ENCODE peak calls at places on chromosomes 2 and 18, in four cellular contexts. P is K562, M is HepG2, G is IMR-90. W is an unnamed sample.
A peak's percentile ranks its signal among the peaks of the same experiment; 100 is the strongest.

GRCh38 chr2:10235099-10235908 is 67.4 kb upstream of the HPCAL1 start:
- DNase-seq in P (no peak), G (no peak), M (no peak), W (no peak)

GRCh38 chr18:51137891-51138290 is 59.6 kb downstream of the MEX3C start:
- DNase-seq in M (no peak), G (no peak), P (no peak), W (no peak)

GRCh38 chr2:224838335-224838734 is 122.2 kb upstream of the CCDC195 start:
- DNase-seq in P (no peak), M (no peak), G (peak; percentile 70), W (no peak)

GRCh38 chr2:107001964-107002696 is 116.2 kb upstream of the ST6GAL2 start:
- DNase-seq in M (no peak), G (peak; percentile 61), P (no peak), W (peak; percentile 87)

GRCh38 chr2:168722592-168722991 is 79.8 kb upstream of the NOSTRIN start:
- DNase-seq in G (peak; percentile 52), P (no peak), M (no peak), W (no peak)

GRCh38 chr18:47595816-47596501 is 334.5 kb downstream of the SMAD2 start:
- DNase-seq in M (peak; percentile 20), P (peak; percentile 48), G (no peak), W (peak; percentile 13)

GRCh38 chr2:54176577-54176976 is 61.2 kb downstream of the ACYP2 start:
- DNase-seq in G (peak; percentile 46), M (peak; percentile 85), P (peak; percentile 14), W (peak; percentile 42)

GRCh38 chr2:199997296-199997695 is 41.9 kb downstream of the MAIP1 start:
- DNase-seq in M (no peak), G (no peak), P (no peak), W (no peak)

GRCh38 chr2:143688248-143688647 is 559.0 kb downstream of the ARHGAP15 start:
- DNase-seq in M (no peak), G (no peak), P (no peak), W (no peak)

GRCh38 chr18:39990540-39990939 is 1964.5 kb upstream of the PIK3C3 start:
- DNase-seq in P (no peak), G (no peak), M (no peak), W (no peak)

GRCh38 chr2:144550916-144551315 is 31.0 kb upstream of the ZEB2 start:
- DNase-seq in G (peak; percentile 36), P (no peak), M (no peak), W (no peak)

GRCh38 chr18:26425148-26425531 is 123.2 kb downstream of the KCTD1 start:
- DNase-seq in M (no peak), P (no peak), G (peak; percentile 7), W (no peak)

GRCh38 chr18:31575515-31576246 is 16.0 kb upstream of the TTR start:
- DNase-seq in P (no peak), G (no peak), M (no peak), W (no peak)

GRCh38 chr2:141362311-141362710 is 768.5 kb downstream of the LRP1B start:
- DNase-seq in P (no peak), M (no peak), G (no peak), W (no peak)

GRCh38 chr2:63976125-63976510 is 43.1 kb downstream of the VPS54 start:
- DNase-seq in M (no peak), P (no peak), G (no peak), W (no peak)

GRCh38 chr18:45212186-45213039 is 402.9 kb upstream of the SLC14A2 start:
- DNase-seq in P (peak; percentile 41), M (peak; percentile 59), G (peak; percentile 74), W (peak; percentile 68)

GRCh38 chr18:57469884-57470283 is 34.7 kb downstream of the ONECUT2 start:
- DNase-seq in P (no peak), G (no peak), M (no peak), W (no peak)

GRCh38 chr2:215811409-215812355 is 201.7 kb downstream of the MREG start:
- DNase-seq in P (no peak), M (no peak), G (no peak), W (no peak)

GRCh38 chr2:28152585-28153284 is 239.9 kb upstream of the FOSL2 start:
- DNase-seq in M (no peak), P (no peak), G (peak; percentile 45), W (no peak)

GRCh38 chr18:52715961-52716360 is 376.0 kb downstream of the DCC start:
- DNase-seq in G (no peak), P (no peak), M (no peak), W (no peak)

GRCh38 chr2:28981016-28981441 is at the start of gene TOGARAM2:
- DNase-seq in M (peak; percentile 23), P (no peak), G (peak; percentile 51), W (no peak)

GRCh38 chr2:80547344-80547743 is 242.8 kb upstream of the LRRTM1 start:
- DNase-seq in P (no peak), G (no peak), M (no peak), W (no peak)

GRCh38 chr18:11149441-11150270 is at the start of gene PIEZO2:
- DNase-seq in G (peak; percentile 65), M (peak; percentile 68), P (peak; percentile 23), W (peak; percentile 47)

GRCh38 chr18:49997468-49998045 is 184.2 kb upstream of the ACAA2 start:
- DNase-seq in P (no peak), G (no peak), M (no peak), W (no peak)

GRCh38 chr18:48781041-48781989 is 169.4 kb downstream of the SMAD7 start:
- DNase-seq in M (peak; percentile 92), P (peak; percentile 95), G (peak; percentile 39), W (no peak)

GRCh38 chr2:65033178-65033577 is 23.0 kb upstream of the CEP68 start:
- DNase-seq in P (peak; percentile 47), G (no peak), M (peak; percentile 25), W (no peak)

GRCh38 chr2:172153161-172153560 is 50.5 kb upstream of the DLX2 start:
- DNase-seq in M (no peak), P (no peak), G (no peak), W (no peak)

GRCh38 chr18:36460324-36460850 is 162.9 kb downstream of the FHOD3 start:
- DNase-seq in G (peak; percentile 19), P (no peak), M (no peak), W (no peak)

GRCh38 chr18:36459786-36460185 is 162.3 kb downstream of the FHOD3 start:
- DNase-seq in P (no peak), G (no peak), M (no peak), W (no peak)

GRCh38 chr18:36464126-36464651 is 166.7 kb downstream of the FHOD3 start:
- DNase-seq in G (peak; percentile 28), P (no peak), M (peak; percentile 33), W (no peak)

GRCh38 chr18:36460854-36461253 is 163.3 kb downstream of the FHOD3 start:
- DNase-seq in G (no peak), M (no peak), P (no peak), W (no peak)

DNA sequence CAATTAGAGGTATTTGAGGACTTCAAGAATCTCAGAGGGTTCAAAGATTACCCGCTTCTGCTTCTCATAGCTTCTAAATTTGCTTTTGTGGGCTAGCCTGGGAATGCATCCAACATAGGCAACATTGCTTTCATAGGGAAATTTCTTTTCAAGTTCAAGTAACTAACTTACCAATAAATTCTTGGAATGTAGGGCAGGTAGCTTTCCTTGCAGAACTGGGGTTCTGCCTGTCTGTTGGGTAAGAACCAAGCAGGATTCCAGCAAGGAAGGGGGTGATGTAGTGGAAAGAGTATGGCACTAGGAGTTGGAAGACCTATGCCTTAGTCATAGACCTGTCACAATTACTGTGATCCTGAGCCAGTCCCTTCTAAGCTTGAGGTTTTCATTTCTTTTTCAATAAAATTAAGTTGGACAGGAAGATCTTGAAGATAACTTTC is 164.1 kb downstream of the FHOD3 start:
- DNase-seq in M (no peak), G (no peak), P (no peak), W (no peak)
- TF ChIP-seq MAZ in M (no peak), G (no peak), P (no peak), W (no peak)

DNA sequence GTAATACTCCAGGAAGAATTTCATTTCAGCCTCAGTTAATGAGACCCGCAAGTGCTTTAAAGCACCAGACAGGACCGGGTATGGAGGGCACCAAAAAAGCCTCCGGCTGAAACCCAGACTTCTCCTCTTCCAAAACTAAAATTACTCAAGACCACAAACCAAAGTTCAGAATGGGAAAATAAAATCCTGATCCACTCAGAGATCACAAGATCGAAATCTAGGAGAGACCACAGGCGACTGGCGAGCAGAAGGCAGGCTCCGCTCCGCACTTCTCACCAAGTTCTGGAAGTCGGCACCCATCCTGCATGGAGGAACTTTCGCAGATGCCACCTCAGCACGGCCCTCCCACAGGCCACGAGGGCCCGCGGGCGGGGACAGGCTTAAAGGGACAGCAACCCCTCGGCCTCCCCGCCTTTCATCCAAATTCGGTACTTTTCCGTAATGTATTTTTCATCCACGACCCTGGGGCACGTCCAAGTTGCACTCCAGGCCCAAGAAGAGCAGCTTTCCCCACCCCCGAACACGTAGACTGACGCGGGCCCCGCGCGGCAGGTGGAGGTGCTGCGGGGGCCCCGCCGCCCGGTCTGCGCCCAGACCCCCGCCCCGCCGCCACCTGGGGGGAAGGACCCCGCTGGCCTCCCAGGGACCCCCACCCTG is 43.7 kb downstream of the HDLBP start:
- DNase-seq in M (peak; percentile 76), P (peak; percentile 10), G (peak; percentile 79), W (peak; percentile 77)
- TF ChIP-seq MAZ in M (no peak), P (no peak), G (peak; percentile 56), W (no peak)

GRCh38 chr2:46413111-46413510 is 66.3 kb upstream of the TMEM247 start:
- DNase-seq in M (no peak), G (no peak), P (no peak), W (no peak)

GRCh38 chr2:46412010-46412409 is 67.4 kb upstream of the TMEM247 start:
- DNase-seq in M (no peak), P (no peak), G (no peak), W (no peak)

GRCh38 chr2:46411245-46411641 is 68.1 kb upstream of the TMEM247 start:
- DNase-seq in P (no peak), G (no peak), M (no peak), W (no peak)

GRCh38 chr2:46409756-46410155 is 69.6 kb upstream of the TMEM247 start:
- DNase-seq in G (no peak), P (no peak), M (no peak), W (no peak)

DNA sequence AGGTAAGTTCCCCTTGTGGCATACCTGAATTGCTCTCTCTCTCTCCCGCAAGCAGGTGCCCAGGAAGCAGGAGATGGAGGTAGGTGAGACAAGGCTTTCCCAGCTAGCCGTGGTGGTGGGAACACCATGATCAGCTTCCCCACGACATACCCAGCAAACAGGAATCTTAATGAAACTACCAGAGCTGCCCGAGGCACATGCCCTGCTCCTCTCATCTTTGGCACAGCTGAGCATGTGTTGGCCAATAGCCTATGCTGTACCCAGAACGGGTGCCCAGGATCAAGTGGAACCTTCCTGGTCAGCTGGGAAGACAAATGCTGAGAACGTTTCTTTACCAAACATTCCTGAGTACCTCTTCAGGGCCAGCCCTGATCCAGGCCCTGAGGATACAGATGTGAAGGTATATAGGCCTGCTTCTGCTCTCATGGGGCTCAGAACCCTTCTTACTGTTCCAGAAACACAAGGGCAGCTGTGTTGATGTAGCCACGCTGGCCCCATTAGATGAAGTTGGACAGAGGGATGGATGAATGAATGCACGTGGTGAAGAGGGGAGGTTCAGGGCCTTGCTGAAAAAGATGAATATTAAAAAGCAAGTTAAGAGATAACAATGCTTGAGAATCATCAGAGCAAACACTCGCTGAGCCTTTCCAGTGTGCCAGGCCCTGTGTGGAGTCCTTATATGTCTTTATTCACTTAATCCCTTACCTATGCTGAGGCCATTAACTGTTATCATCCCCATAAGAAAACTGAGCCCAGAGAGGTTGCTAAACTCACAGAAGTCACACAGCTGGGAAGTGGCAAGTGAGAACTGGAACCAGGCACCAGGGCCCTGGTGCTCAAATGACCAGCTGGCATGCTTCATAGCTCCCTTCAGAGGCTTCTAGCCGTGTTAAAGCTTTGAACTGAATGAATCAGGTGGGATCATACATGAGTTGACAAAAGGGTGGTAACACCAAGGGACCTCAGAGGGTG is 68.8 kb upstream of the TMEM247 start:
- DNase-seq in P (no peak), M (no peak), G (no peak), W (no peak)
- TF ChIP-seq MAZ in P (no peak), M (no peak), G (no peak), W (no peak)

GRCh38 chr2:130824492-130825061 is 12.1 kb upstream of the ARHGEF4 start:
- DNase-seq in G (peak; percentile 99), P (no peak), M (no peak), W (peak; percentile 78)
- TF ChIP-seq MAZ in G (no peak), P (no peak), M (no peak), W (no peak)

W was measured in A549.